ENCODE peak calls at places on chromosomes 1 and 21, in eight cellular contexts. E is heart right ventricle; Q is Peyer's patch; A is keratinocyte; S is cardiac muscle cell; V is CD8-positive, alpha-beta T cell; W is AG04450; Z is lower lobe of right lung. P is an unnamed sample.
A peak's percentile ranks its signal among the peaks of the same experiment; 100 is the strongest.

GRCh38 chr1:1421147-1421906 is at the start of gene ANKRD65:
- DNase-seq in E (no peak), Q (no peak), A (peak; percentile 53), S (no peak), V (no peak), W (no peak), Z (peak; percentile 80), P (no peak)

GRCh38 chr1:229027622-229028182 is 243.2 kb upstream of the RAB4A start:
- DNase-seq in E (no peak), Q (no peak), A (no peak), S (no peak), V (no peak), W (no peak), Z (peak; percentile 73), P (no peak)

GRCh38 chr1:201565024-201565730 is 26.2 kb downstream of the NAV1 start:
- DNase-seq in E (no peak), Q (no peak), A (no peak), S (no peak), V (no peak), W (no peak), Z (peak; percentile 16), P (no peak)

GRCh38 chr1:56362994-56363770 is 216.2 kb downstream of the PLPP3 start:
- DNase-seq in E (no peak), Q (no peak), A (no peak), S (no peak), V (no peak), W (no peak), Z (no peak), P (no peak)

GRCh38 chr1:176033879-176034278 is 173.2 kb downstream of the COP1 start:
- DNase-seq in E (no peak), Q (no peak), A (no peak), S (no peak), V (no peak), W (no peak), Z (no peak), P (no peak)

GRCh38 chr1:30286984-30287839 is 436.2 kb downstream of the MATN1 start:
- DNase-seq in E (no peak), Q (no peak), A (no peak), S (no peak), V (no peak), W (no peak), Z (no peak), P (no peak)

GRCh38 chr21:18498428-18498827 is 94.8 kb upstream of the TMPRSS15 start:
- DNase-seq in E (no peak), Q (no peak), A (no peak), S (no peak), V (no peak), W (no peak), Z (no peak), P (no peak)

GRCh38 chr1:207867136-207868081 is 43.5 kb downstream of the CD34 start:
- DNase-seq in E (peak; percentile 60), Q (no peak), A (no peak), S (no peak), V (peak; percentile 26), W (no peak), Z (peak; percentile 74), P (peak; percentile 34)

GRCh38 chr1:11730429-11730861 is 5.5 kb upstream of the AGTRAP start:
- DNase-seq in E (peak; percentile 23), Q (no peak), A (no peak), S (no peak), V (peak; percentile 26), W (no peak), Z (no peak), P (peak; percentile 11)

GRCh38 chr1:12031039-12031980 is 12.0 kb downstream of the MIIP start:
- DNase-seq in E (no peak), Q (no peak), A (no peak), S (peak; percentile 48), V (peak; percentile 25), W (no peak), Z (peak; percentile 60), P (peak; percentile 17)

GRCh38 chr1:50735443-50735842 is 224.6 kb downstream of the FAF1 start:
- DNase-seq in E (no peak), Q (no peak), A (no peak), S (peak; percentile 7), V (no peak), W (no peak), Z (no peak), P (no peak)
- TF ChIP-seq CTCF in E (peak; percentile 46), Q (peak; percentile 44), A (no peak), S (peak; percentile 57), V (peak; percentile 32), W (peak; percentile 62), Z (peak; percentile 51), P (peak; percentile 39)

GRCh38 chr1:199174336-199174735 is 535.5 kb downstream of the PTPRC start:
- DNase-seq in E (no peak), Q (no peak), A (no peak), S (no peak), V (no peak), W (no peak), Z (no peak), P (no peak)
- H3K27ac ChIP-seq in E (no peak overlapping the region), Q (no peak overlapping the region), A (no peak overlapping the region), S (no peak overlapping the region), V (no peak overlapping the region), W (no peak overlapping the region), Z (no peak overlapping the region), P (no peak overlapping the region)

GRCh38 chr1:2957329-2957728 is 63.9 kb upstream of the ACTRT2 start:
- DNase-seq in E (no peak), Q (no peak), A (no peak), S (no peak), V (no peak), W (no peak), Z (no peak), P (no peak)

GRCh38 chr1:2955652-2956051 is 65.6 kb upstream of the ACTRT2 start:
- DNase-seq in E (no peak), Q (no peak), A (no peak), S (no peak), V (no peak), W (no peak), Z (peak; percentile 10), P (no peak)

GRCh38 chr1:2953688-2954285 is 67.5 kb upstream of the ACTRT2 start:
- DNase-seq in E (no peak), Q (no peak), A (no peak), S (no peak), V (no peak), W (no peak), Z (peak; percentile 10), P (no peak)

GRCh38 chr1:2952992-2953391 is 68.3 kb upstream of the ACTRT2 start:
- DNase-seq in E (no peak), Q (no peak), A (no peak), S (no peak), V (no peak), W (no peak), Z (peak; percentile 1), P (no peak)

DNA sequence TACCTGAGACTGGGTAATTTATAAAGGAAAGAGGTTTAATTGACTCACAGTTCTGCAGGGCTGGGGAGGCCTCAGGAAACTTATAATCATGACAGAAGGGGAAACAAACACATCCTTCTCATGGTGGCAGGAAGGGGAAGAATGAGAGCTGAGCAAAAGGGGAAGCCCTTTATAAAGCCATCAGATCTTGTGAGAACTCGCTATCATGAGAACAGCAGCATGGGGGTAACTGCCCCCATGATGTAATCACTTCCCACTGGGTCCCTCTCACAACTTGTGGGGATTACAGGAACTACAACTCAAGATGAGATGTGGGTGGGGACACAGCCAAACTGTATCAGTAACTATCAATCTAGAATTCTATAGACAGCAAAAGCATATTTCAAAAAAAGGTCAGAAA is 64.7 kb upstream of the ACTRT2 start:
- DNase-seq in E (no peak), Q (no peak), A (no peak), S (no peak), V (no peak), W (no peak), Z (no peak), P (no peak)
- H3K9me3 ChIP-seq in E (peaks cover 53% of the 10 kb centered on the region), Q (peaks cover 6% of the 10 kb centered on the region), A (no peaks in the 10 kb centered on the region), S (no peaks in the 10 kb centered on the region), V (no peaks in the 10 kb centered on the region), W (peaks cover 57% of the 10 kb centered on the region), Z (peaks cover 26% of the 10 kb centered on the region), P (peaks cover 22% of the 10 kb centered on the region)

DNA sequence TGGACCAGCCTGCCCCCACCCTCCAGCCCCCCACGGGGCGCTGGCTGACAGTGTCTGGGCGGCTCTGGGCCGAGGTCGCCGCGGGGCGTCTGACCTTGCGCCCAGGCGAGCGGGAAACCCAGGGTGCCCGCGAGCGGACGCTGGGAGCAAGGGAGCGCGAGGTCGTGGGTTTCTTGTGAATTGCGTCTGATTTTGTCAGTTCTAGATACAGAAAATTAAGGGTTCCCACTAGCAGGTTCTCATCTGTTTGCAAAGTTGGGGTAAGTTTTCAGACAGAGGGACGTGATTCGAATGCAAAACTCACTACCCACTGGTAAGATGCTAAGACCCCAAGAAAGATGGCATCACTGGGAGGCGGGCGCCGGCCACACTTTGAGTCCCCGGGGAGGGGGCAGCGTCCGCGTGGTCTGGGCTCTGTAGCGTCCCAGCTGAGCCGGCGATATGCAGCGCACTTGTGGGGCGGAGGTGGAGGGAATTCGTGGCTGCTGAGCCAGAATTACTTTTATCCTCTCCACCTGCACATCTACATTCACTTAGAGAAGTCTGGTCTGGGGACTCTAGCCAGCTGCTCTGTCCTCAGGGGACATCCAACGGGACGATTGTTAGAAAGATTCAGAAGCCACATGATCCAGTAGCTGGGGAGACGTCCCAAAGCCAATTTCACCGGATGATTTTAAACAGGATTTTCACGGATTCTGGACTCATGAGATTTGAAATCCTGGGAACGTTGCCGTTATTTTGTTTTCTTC is 1.0 kb downstream of the JAM2 start:
- DNase-seq in E (peak; percentile 44), Q (no peak), A (no peak), S (peak; percentile 56), V (no peak), W (no peak), Z (no peak), P (no peak)
- TF ChIP-seq CTCF in E (no peak), Q (no peak), A (no peak), S (no peak), V (no peak), W (no peak), Z (no peak), P (no peak)

DNA sequence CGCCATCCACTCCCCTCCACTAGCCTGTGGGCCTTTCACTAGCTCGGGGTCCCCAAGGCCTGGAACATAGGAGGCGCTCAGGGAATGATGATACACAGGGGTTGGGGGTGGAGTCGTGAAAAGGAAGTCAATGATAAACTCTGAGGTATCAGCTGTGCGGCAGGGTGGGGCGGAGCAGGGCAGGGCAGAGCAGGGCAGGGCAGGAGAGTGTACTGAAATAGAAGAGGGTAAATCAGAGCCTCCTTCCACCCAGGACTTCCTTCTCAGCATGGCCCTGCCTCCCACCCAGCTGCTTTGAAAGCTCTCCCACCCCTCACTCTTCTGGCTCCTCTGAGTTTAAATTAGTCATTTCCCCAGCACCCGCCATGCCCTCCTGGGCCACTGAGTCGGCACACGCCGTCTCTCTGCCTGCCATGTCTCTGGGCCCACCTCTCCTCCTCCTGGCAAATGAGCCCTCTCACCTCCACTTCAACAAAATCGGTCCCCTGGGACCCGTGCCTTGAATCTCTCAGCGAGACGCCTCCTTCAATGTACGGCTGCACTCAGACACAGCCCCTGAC is 16.9 kb downstream of the CAPZB start:
- DNase-seq in E (peak; percentile 38), Q (peak; percentile 90), A (no peak), S (no peak), V (peak; percentile 74), W (no peak), Z (peak; percentile 75), P (peak; percentile 74)
- H3K27ac ChIP-seq in E (no peak overlapping the region), Q (peak overlapping the region; percentile 83), A (peak overlapping the region; percentile 41), S (no peak overlapping the region), V (peak overlapping the region; percentile 47), W (peak overlapping the region; percentile 21), Z (peak overlapping the region; percentile 63), P (peak overlapping the region; percentile 74)

DNA sequence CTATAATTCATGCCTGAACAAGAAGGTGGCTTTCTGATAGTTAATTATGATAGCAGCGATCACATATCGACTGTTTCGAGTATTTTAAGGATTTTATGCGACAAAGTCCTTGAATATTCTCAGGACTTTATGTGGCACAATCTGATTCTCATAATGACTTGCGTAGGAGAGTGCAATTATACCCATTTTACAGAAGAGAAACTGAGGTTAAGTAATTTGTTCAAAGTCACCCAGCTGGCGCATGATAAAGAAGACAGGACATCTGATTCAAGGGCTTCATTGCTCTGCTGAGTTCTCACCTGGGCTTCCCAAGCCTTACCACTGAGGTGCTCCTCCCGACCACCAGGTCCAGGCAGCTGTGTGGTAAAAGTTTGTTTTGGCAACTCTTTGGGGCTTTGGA is 1.8 kb downstream of the CRCT1 start:
- DNase-seq in E (no peak), Q (no peak), A (no peak), S (no peak), V (no peak), W (no peak), Z (no peak), P (no peak)
- H3K9me3 ChIP-seq in E (no peaks in the 10 kb centered on the region), Q (no peaks in the 10 kb centered on the region), A (no peaks in the 10 kb centered on the region), S (no peaks in the 10 kb centered on the region), V (no peaks in the 10 kb centered on the region), W (peaks cover 16% of the 10 kb centered on the region), Z (no peaks in the 10 kb centered on the region), P (no peaks in the 10 kb centered on the region)

P was measured in CD4-positive, alpha-beta T cell.